ENCODE peak calls at places on chromosomes 5 and 9, in eight cellular contexts. H is H54, U is tibial nerve, A is left ventricle myocardium superior, P is caudate nucleus, D is lower lobe of right lung, M is T-helper 9 cell, R is Peyer's patch. G is an unnamed sample.

GRCh38 chr9:3912817-3913216 is 387.0 kb upstream of the RFX3 start:
- DNase-seq in M (no peak), R (no peak), H (no peak), D (no peak), P (no peak), U (no peak), A (no peak), G (no peak)

GRCh38 chr5:125408582-125409069 is 662.2 kb upstream of the ZNF608 start:
- DNase-seq in D (no peak), H (peak), P (no peak), R (no peak), M (no peak), A (no peak), U (no peak), G (no peak)

GRCh38 chr9:134178781-134179551 is 14.6 kb upstream of the RNU6ATAC start:
- DNase-seq in H (no peak), M (no peak), A (peak), P (no peak), U (peak), R (peak), D (peak), G (peak)

GRCh38 chr9:121357011-121357410 is 13.0 kb downstream of the STOM start:
- DNase-seq in D (no peak), R (no peak), M (no peak), H (no peak), P (no peak), U (no peak), A (no peak), G (no peak)

GRCh38 chr9:129525781-129526180 is 95.1 kb downstream of the C9orf50 start:
- DNase-seq in H (no peak), A (no peak), D (no peak), R (no peak), P (no peak), U (no peak), M (no peak), G (peak)

GRCh38 chr5:98735806-98736507 is 37.5 kb upstream of the RGMB start:
- DNase-seq in U (no peak), M (no peak), H (no peak), A (no peak), P (no peak), R (no peak), D (no peak), G (no peak)

GRCh38 chr5:118705931-118706330 is 282.4 kb downstream of the DTWD2 start:
- DNase-seq in D (no peak), R (no peak), A (no peak), U (no peak), P (no peak), H (no peak), M (no peak), G (no peak)

GRCh38 chr5:150945501-150945900 is 40.7 kb upstream of the ZNF300 start:
- DNase-seq in D (no peak), R (no peak), A (no peak), U (no peak), M (no peak), H (peak), P (no peak), G (no peak)

GRCh38 chr5:141430332-141431113 is at the start of gene PCDHGA12:
- DNase-seq in R (no peak), D (no peak), M (no peak), U (peak), H (no peak), A (peak), P (no peak), G (no peak)

GRCh38 chr9:28518439-28518838 is 945.2 kb upstream of the C9orf72 start:
- DNase-seq in P (no peak), R (no peak), D (no peak), U (no peak), H (no peak), A (no peak), M (no peak), G (no peak)

GRCh38 chr5:57383093-57383861 is 99.3 kb downstream of the ACTBL2 start:
- DNase-seq in H (peak), A (no peak), M (no peak), U (no peak), D (no peak), R (no peak), P (no peak), G (no peak)

GRCh38 chr5:100777680-100778281 is 125.3 kb downstream of the ST8SIA4 start:
- DNase-seq in H (peak), M (no peak), U (peak), A (no peak), D (no peak), R (no peak), P (no peak), G (no peak)

GRCh38 chr5:33852327-33852726 is 39.5 kb downstream of the ADAMTS12 start:
- DNase-seq in U (no peak), P (no peak), A (no peak), D (no peak), R (no peak), H (no peak), M (no peak), G (no peak)

GRCh38 chr9:96651626-96652025 is 3.5 kb downstream of the PRXL2C start:
- DNase-seq in R (no peak), D (no peak), U (no peak), H (no peak), P (no peak), M (no peak), A (no peak), G (no peak)

GRCh38 chr5:1438871-1439270 is 6.4 kb downstream of the SLC6A3 start:
- DNase-seq in P (no peak), A (no peak), H (no peak), R (peak), D (no peak), M (no peak), U (no peak), G (no peak)

GRCh38 chr5:179914032-179914755 is 6.5 kb upstream of the TBC1D9B start:
- DNase-seq in U (no peak), R (no peak), H (peak), A (no peak), D (no peak), P (no peak), M (no peak), G (no peak)

GRCh38 chr5:147187163-147187562 is 47.7 kb upstream of the STK32A start:
- DNase-seq in D (no peak), U (no peak), M (no peak), P (no peak), H (no peak), R (no peak), A (no peak), G (no peak)

GRCh38 chr9:34179528-34180138 is 790 bp downstream of the UBAP1 start:
- DNase-seq in R (no peak), M (no peak), H (no peak), U (no peak), D (no peak), A (no peak), P (no peak), G (peak)

GRCh38 chr9:1941989-1942388 is 73.2 kb upstream of the SMARCA2 start:
- DNase-seq in A (no peak), H (no peak), M (no peak), D (no peak), P (no peak), U (no peak), R (no peak), G (no peak)

GRCh38 chr9:27468450-27469110 is 55.5 kb upstream of the IFNK start:
- DNase-seq in U (no peak), H (no peak), R (no peak), P (no peak), A (no peak), D (no peak), M (no peak), G (no peak)

GRCh38 chr5:33230467-33231078 is 210.2 kb upstream of the TARS1 start:
- DNase-seq in A (no peak), H (no peak), D (no peak), R (no peak), P (no peak), M (no peak), U (no peak), G (no peak)

GRCh38 chr9:137757139-137757538 is 120.4 kb upstream of the CACNA1B start:
- DNase-seq in D (no peak), M (no peak), R (no peak), U (no peak), P (no peak), A (peak), H (peak), G (no peak)

GRCh38 chr9:131402738-131403492 is 9.0 kb downstream of the PRRC2B start:
- DNase-seq in P (peak), M (no peak), H (no peak), D (peak), A (peak), U (peak), R (peak), G (peak)

GRCh38 chr5:175335691-175336090 is 108.3 kb downstream of the DRD1 start:
- DNase-seq in M (no peak), A (no peak), H (no peak), U (no peak), P (no peak), D (no peak), R (no peak), G (no peak)

GRCh38 chr9:18825775-18826174 is 207.2 kb downstream of the SAXO1 start:
- DNase-seq in P (no peak), D (no peak), U (no peak), M (no peak), A (no peak), H (no peak), R (no peak), G (no peak)

GRCh38 chr5:9554122-9554521 is 8.2 kb upstream of the SEMA5A start:
- DNase-seq in P (no peak), A (no peak), H (no peak), R (no peak), D (no peak), U (no peak), M (no peak), G (no peak)

GRCh38 chr5:168881427-168882149 is 302.4 kb upstream of the PANK3 start:
- DNase-seq in A (no peak), H (no peak), P (no peak), D (no peak), R (no peak), U (no peak), M (no peak), G (no peak)

GRCh38 chr5:113053614-113054013 is 77.0 kb downstream of the DCP2 start:
- DNase-seq in H (no peak), P (no peak), A (no peak), M (no peak), U (no peak), R (no peak), D (no peak), G (no peak)

GRCh38 chr5:1519631-1520141 is 4.1 kb downstream of the LPCAT1 start:
- DNase-seq in U (no peak), R (peak), M (no peak), A (peak), D (no peak), P (no peak), H (no peak), G (peak)

GRCh38 chr5:138051441-138052296 is 18.8 kb upstream of the FAM13B start:
- DNase-seq in P (no peak), M (no peak), D (no peak), U (no peak), A (no peak), H (no peak), R (no peak), G (no peak)

GRCh38 chr9:135931349-135931820 is 24.0 kb upstream of the CAMSAP1 start:
- DNase-seq in R (no peak), D (no peak), P (no peak), M (no peak), U (no peak), A (no peak), H (no peak), G (no peak)

G was measured in sigmoid colon.